ENCODE peak calls at places on chromosomes 11 and 22, in eight cellular contexts. L is GM12891, A is transverse colon, M is IMR-90, B is upper lobe of left lung, T is tibial nerve, C is body of pancreas, H is stomach. F is an unnamed sample.

GRCh38 chr22:47605886-47606285 is 843.4 kb downstream of the TBC1D22A start:
- DNase-seq in L (no peak), A (no peak), M (no peak), B (no peak), T (no peak), C (no peak), H (no peak), F (no peak)

GRCh38 chr11:43576834-43577521 is 103.6 kb upstream of the HSD17B12 start:
- DNase-seq in L (no peak), A (no peak), M (peak), B (no peak), T (no peak), C (peak), H (peak), F (no peak)

GRCh38 chr11:18171377-18172000 is 1.1 kb upstream of the MRGPRX4 start:
- DNase-seq in L (no peak), A (no peak), M (no peak), B (no peak), T (no peak), C (no peak), H (no peak), F (no peak)

GRCh38 chr22:27399161-27399560 is 402.4 kb downstream of the MN1 start:
- DNase-seq in L (no peak), A (no peak), M (no peak), B (no peak), T (no peak), C (no peak), H (no peak), F (no peak)

GRCh38 chr11:133639408-133639807 is 107.1 kb upstream of the OPCML start:
- DNase-seq in L (no peak), A (no peak), M (no peak), B (no peak), T (no peak), C (no peak), H (no peak), F (no peak)

GRCh38 chr22:42811510-42811909 is 45.6 kb downstream of the ARFGAP3 start:
- DNase-seq in L (no peak), A (no peak), M (no peak), B (no peak), T (no peak), C (no peak), H (no peak), F (no peak)

GRCh38 chr11:111360150-111361043 is 18.7 kb downstream of the POU2AF1 start:
- DNase-seq in L (no peak), A (peak), M (no peak), B (no peak), T (no peak), C (peak), H (peak), F (no peak)

GRCh38 chr11:83102806-83103205 is 31.1 kb upstream of the RAB30 start:
- DNase-seq in L (no peak), A (no peak), M (no peak), B (no peak), T (no peak), C (no peak), H (no peak), F (no peak)

GRCh38 chr11:15526032-15526431 is 411.3 kb downstream of the INSC start:
- DNase-seq in L (no peak), A (no peak), M (no peak), B (no peak), T (no peak), C (no peak), H (no peak), F (no peak)

GRCh38 chr22:37180531-37181231 is 7.4 kb downstream of the C1QTNF6 start:
- DNase-seq in L (no peak), A (no peak), M (no peak), B (no peak), T (no peak), C (no peak), H (no peak), F (no peak)

GRCh38 chr11:102929966-102930365 is 25.6 kb downstream of the MMP13 start:
- DNase-seq in L (no peak), A (no peak), M (no peak), B (no peak), T (no peak), C (no peak), H (no peak), F (no peak)

GRCh38 chr11:33988586-33989370 is 62.8 kb upstream of the CAPRIN1 start:
- DNase-seq in L (no peak), A (no peak), M (no peak), B (no peak), T (no peak), C (no peak), H (no peak), F (no peak)

GRCh38 chr11:102640946-102641345 is 15.8 kb upstream of the MMP20 start:
- DNase-seq in L (no peak), A (no peak), M (no peak), B (no peak), T (no peak), C (no peak), H (no peak), F (no peak)

GRCh38 chr11:18455686-18456372 is at the start of gene LDHAL6A:
- DNase-seq in L (no peak), A (no peak), M (no peak), B (no peak), T (no peak), C (no peak), H (no peak), F (no peak)

GRCh38 chr22:25406510-25407210 is 157.8 kb upstream of the GRK3 start:
- DNase-seq in L (no peak), A (no peak), M (no peak), B (no peak), T (no peak), C (no peak), H (no peak), F (no peak)

GRCh38 chr22:31625661-31626426 is 36.2 kb downstream of the PISD start:
- DNase-seq in L (no peak), A (peak), M (peak), B (no peak), T (peak), C (no peak), H (peak), F (peak)

GRCh38 chr11:8019671-8020597 is 32.8 kb downstream of the EIF3F start:
- DNase-seq in L (peak), A (no peak), M (peak), B (no peak), T (no peak), C (no peak), H (no peak), F (no peak)

GRCh38 chr11:44916316-44916715 is 34.4 kb downstream of the TP53I11 start:
- DNase-seq in L (no peak), A (no peak), M (no peak), B (no peak), T (no peak), C (no peak), H (no peak), F (no peak)

GRCh38 chr22:48084749-48085090 is 1322.3 kb downstream of the TBC1D22A start:
- DNase-seq in L (no peak), A (no peak), M (no peak), B (no peak), T (no peak), C (no peak), H (no peak), F (no peak)

GRCh38 chr11:65417702-65418430 is 4.7 kb upstream of the NEAT1 start:
- DNase-seq in L (no peak), A (peak), M (peak), B (peak), T (peak), C (peak), H (peak), F (peak)
- TF ChIP-seq POLR2A in L (no peak), A (peak), M (no peak), B (peak), T (no peak), C (no peak), H (no peak), F (no peak)

GRCh38 chr11:296976-297665 is 2.2 kb downstream of the IFITM5 start:
- DNase-seq in L (no peak), A (no peak), M (no peak), B (no peak), T (no peak), C (peak), H (no peak), F (no peak)

GRCh38 chr11:294795-295194 is 4.5 kb downstream of the IFITM5 start:
- DNase-seq in L (no peak), A (no peak), M (no peak), B (no peak), T (no peak), C (peak), H (no peak), F (no peak)

GRCh38 chr11:295351-296205 is 3.7 kb downstream of the IFITM5 start:
- DNase-seq in L (no peak), A (no peak), M (no peak), B (no peak), T (no peak), C (peak), H (no peak), F (no peak)

GRCh38 chr11:297666-298405 is 1.5 kb downstream of the IFITM5 start:
- DNase-seq in L (no peak), A (no peak), M (no peak), B (peak), T (peak), C (peak), H (no peak), F (no peak)

GRCh38 chr11:296206-296975 is 2.9 kb downstream of the IFITM5 start:
- DNase-seq in L (no peak), A (no peak), M (no peak), B (no peak), T (no peak), C (peak), H (no peak), F (no peak)
- TF ChIP-seq POLR2A in L (no peak), A (no peak), M (no peak), B (no peak), T (no peak), C (no peak), H (no peak), F (no peak)

GRCh38 chr11:120106354-120106753 is 31.6 kb downstream of the TRIM29 start:
- DNase-seq in L (no peak), A (no peak), M (no peak), B (no peak), T (no peak), C (no peak), H (no peak), F (no peak)

GRCh38 chr11:120109531-120109930 is 28.4 kb downstream of the TRIM29 start:
- DNase-seq in L (no peak), A (no peak), M (no peak), B (no peak), T (no peak), C (no peak), H (no peak), F (no peak)

GRCh38 chr11:120105576-120105975 is 32.3 kb downstream of the TRIM29 start:
- DNase-seq in L (no peak), A (no peak), M (no peak), B (no peak), T (no peak), C (no peak), H (no peak), F (no peak)

GRCh38 chr11:120108154-120108784 is 29.6 kb downstream of the TRIM29 start:
- DNase-seq in L (peak), A (peak), M (peak), B (peak), T (peak), C (peak), H (peak), F (peak)

GRCh38 chr11:120108785-120109168 is 29.1 kb downstream of the TRIM29 start:
- DNase-seq in L (no peak), A (no peak), M (no peak), B (no peak), T (no peak), C (no peak), H (no peak), F (no peak)
- TF ChIP-seq POLR2A in L (no peak), A (no peak), M (no peak), B (no peak), T (no peak), C (no peak), H (no peak), F (no peak)

GRCh38 chr22:46057206-46057605 is 80.2 kb upstream of the WNT7B start:
- DNase-seq in L (no peak), A (peak), M (no peak), B (no peak), T (peak), C (peak), H (peak), F (no peak)

GRCh38 chr22:46056169-46057041 is 79.4 kb upstream of the WNT7B start:
- DNase-seq in L (no peak), A (peak), M (no peak), B (peak), T (peak), C (peak), H (peak), F (no peak)

GRCh38 chr22:46058591-46059519 is 81.9 kb upstream of the WNT7B start:
- DNase-seq in L (no peak), A (peak), M (no peak), B (peak), T (peak), C (peak), H (peak), F (no peak)

GRCh38 chr22:46055851-46056168 is 78.8 kb upstream of the WNT7B start:
- DNase-seq in L (no peak), A (no peak), M (no peak), B (no peak), T (no peak), C (no peak), H (no peak), F (no peak)

GRCh38 chr22:46057762-46058420 is 80.9 kb upstream of the WNT7B start:
- DNase-seq in L (peak), A (peak), M (no peak), B (peak), T (peak), C (peak), H (peak), F (peak)
- TF ChIP-seq POLR2A in L (no peak), A (peak), M (no peak), B (peak), T (peak), C (peak), H (no peak), F (peak)

GRCh38 chr11:47213985-47214564 is 699 bp upstream of the DDB2 start:
- DNase-seq in L (peak), A (peak), M (peak), B (peak), T (peak), C (peak), H (peak), F (peak)
- TF ChIP-seq POLR2A in L (no peak), A (peak), M (no peak), B (peak), T (peak), C (peak), H (no peak), F (peak)

DNA sequence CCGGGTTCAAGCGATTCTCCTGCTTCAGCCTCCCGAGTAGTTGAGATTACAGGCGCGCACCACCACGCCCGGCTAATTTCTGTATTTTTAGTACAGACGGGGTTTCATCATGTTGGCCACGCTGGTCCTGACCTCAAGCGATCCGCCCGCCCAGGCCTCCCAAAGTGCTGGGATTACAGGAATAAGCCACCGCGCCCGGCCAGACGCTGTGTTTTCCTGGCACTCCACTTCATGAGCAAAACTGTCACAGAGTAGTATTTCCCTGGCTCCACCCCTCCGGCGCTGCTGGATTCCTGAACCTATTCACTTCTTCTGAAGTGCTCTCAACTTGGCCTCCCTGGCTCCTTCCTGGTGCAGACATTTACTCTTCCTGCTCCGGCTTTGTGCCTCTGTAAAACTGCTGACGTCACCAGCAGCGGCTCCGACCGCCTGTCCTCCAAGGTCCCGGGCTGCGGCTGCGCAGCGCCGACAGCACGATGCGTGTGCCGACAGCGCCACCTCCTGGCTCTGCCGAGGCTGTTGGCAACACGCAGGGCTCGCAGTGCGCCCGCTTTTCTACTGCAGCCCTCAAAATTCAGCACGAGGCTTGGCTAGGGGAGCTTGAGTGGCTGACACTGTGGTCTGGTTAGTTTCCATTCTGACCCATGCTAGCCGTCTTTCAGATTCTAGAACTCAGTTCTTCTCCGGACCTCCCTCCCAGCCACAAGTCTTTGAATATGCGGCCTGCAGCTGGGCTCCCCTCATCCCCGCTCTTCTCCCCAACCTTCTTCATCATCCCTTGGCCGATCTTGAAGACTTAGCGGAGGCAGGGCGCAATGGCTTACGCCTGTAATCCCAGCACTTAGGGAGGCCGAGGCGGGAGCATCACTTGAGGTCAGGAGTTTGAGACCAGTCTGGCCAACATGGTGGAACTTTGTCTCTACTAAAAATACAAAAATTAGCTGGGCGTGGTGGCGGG is 36.6 kb downstream of the APOL3 start:
- DNase-seq in L (peak), A (peak), M (peak), B (peak), T (peak), C (peak), H (peak), F (peak)
- TF ChIP-seq POLR2A in L (no peak), A (peak), M (peak), B (peak), T (no peak), C (peak), H (no peak), F (peak)

DNA sequence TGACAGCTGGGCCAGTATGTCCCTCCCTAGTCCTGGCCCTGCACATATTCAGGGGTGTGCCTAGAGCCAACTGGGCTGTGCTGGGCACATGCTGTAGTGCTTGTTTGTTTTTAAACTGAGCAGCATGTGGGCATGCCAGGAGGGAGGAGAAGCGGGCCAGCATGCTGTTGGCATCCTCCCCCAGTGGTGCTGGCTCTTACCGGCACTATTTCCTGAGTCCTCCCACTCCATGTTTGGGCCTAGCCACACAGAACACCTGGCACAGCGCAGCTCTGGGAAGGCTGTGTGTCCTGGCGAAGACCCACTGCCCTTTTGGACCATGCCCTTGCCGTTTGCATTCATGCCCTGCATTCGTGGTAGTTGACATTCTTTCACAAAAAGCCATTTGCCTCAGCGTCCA is 13.4 kb downstream of the DGCR8 start:
- DNase-seq in L (no peak), A (no peak), M (no peak), B (no peak), T (no peak), C (no peak), H (peak), F (peak)
- TF ChIP-seq POLR2A in L (no peak), A (no peak), M (no peak), B (no peak), T (no peak), C (no peak), H (no peak), F (no peak)

GRCh38 chr11:47979378-47980092 is 824 bp upstream of the PTPRJ start:
- DNase-seq in L (no peak), A (no peak), M (no peak), B (no peak), T (no peak), C (peak), H (no peak), F (no peak)
- TF ChIP-seq POLR2A in L (no peak), A (no peak), M (no peak), B (no peak), T (no peak), C (no peak), H (no peak), F (no peak)

GRCh38 chr22:38881464-38881871 is 9.5 kb upstream of the CBX6 start:
- DNase-seq in L (no peak), A (peak), M (peak), B (peak), T (peak), C (peak), H (peak), F (peak)
- TF ChIP-seq POLR2A in L (no peak), A (no peak), M (no peak), B (no peak), T (no peak), C (no peak), H (no peak), F (no peak)